ENCODE peak calls at places on chromosome 5, in eight cellular contexts. B is suprapubic skin, Y is transverse colon, V is stomach, H is A549, L is HepG2, Q is SK-N-SH, I is sigmoid colon. W is an unnamed sample.

GRCh38 chr5:36944024-36944423 is 67.5 kb downstream of the NIPBL start:
- DNase-seq in B (no peak), Q (no peak), Y (no peak), H (no peak), V (no peak), L (no peak), I (no peak), W (no peak)

GRCh38 chr5:56279979-56280378 is 46.8 kb upstream of the ANKRD55 start:
- DNase-seq in V (no peak), L (peak; percentile 80), I (no peak), H (peak; percentile 53), B (no peak), Q (no peak), Y (no peak), W (no peak)

GRCh38 chr5:112793201-112793600 is 55.5 kb downstream of the APC start:
- DNase-seq in B (no peak), L (no peak), Y (no peak), Q (no peak), H (no peak), I (no peak), V (no peak), W (no peak)

GRCh38 chr5:149779071-149779470 is 49.0 kb downstream of the PPARGC1B start:
- DNase-seq in H (no peak), I (no peak), Q (no peak), Y (no peak), L (no peak), B (no peak), V (no peak), W (no peak)

GRCh38 chr5:28014779-28015178 is 976.4 kb upstream of the CDH9 start:
- DNase-seq in B (no peak), V (no peak), L (peak; percentile 48), I (no peak), H (peak; percentile 47), Q (peak; percentile 1), Y (no peak), W (no peak)

GRCh38 chr5:73640861-73641320 is 14.9 kb downstream of the ARHGEF28 start:
- DNase-seq in H (no peak), B (no peak), L (no peak), V (no peak), Q (no peak), I (no peak), Y (no peak), W (no peak)

GRCh38 chr5:31464081-31464480 is 67.8 kb downstream of the DROSHA start:
- DNase-seq in Y (no peak), Q (no peak), H (no peak), B (no peak), V (no peak), I (no peak), L (no peak), W (no peak)

GRCh38 chr5:151298063-151298462 is 5.5 kb downstream of the SLC36A3 start:
- DNase-seq in Y (no peak), L (peak; percentile 68), B (no peak), I (no peak), V (no peak), Q (peak; percentile 56), H (peak; percentile 72), W (no peak)

GRCh38 chr5:44797723-44798122 is 11.0 kb upstream of the MRPS30 start:
- DNase-seq in Q (no peak), V (no peak), Y (no peak), B (no peak), H (no peak), I (no peak), L (no peak), W (no peak)

GRCh38 chr5:127031147-127031862 is 947 bp upstream of the MARCHF3 start:
- DNase-seq in V (peak; percentile 29), B (no peak), Y (no peak), L (no peak), H (peak; percentile 5), I (no peak), Q (no peak), W (no peak)

GRCh38 chr5:59079622-59080620 is 497.0 kb downstream of the RAB3C start:
- DNase-seq in Y (no peak), I (peak; percentile 73), L (peak; percentile 34), V (no peak), B (no peak), Q (no peak), H (peak; percentile 86), W (no peak)

GRCh38 chr5:14762568-14763216 is 98.2 kb downstream of the OTULIN start:
- DNase-seq in I (no peak), L (no peak), B (no peak), Y (no peak), V (no peak), Q (no peak), H (no peak), W (no peak)

GRCh38 chr5:62934319-62934718 is 355.7 kb downstream of the LRRC70 start:
- DNase-seq in I (no peak), B (no peak), V (no peak), H (no peak), L (no peak), Q (no peak), Y (no peak), W (no peak)

GRCh38 chr5:168552146-168552545 is 23.0 kb downstream of the FBLL1 start:
- DNase-seq in I (no peak), H (no peak), Q (no peak), V (no peak), B (no peak), L (no peak), Y (no peak), W (no peak)

GRCh38 chr5:148969291-148969690 is 93.6 kb downstream of the SH3TC2 start:
- DNase-seq in H (no peak), B (no peak), Q (no peak), L (no peak), V (no peak), I (no peak), Y (no peak), W (no peak)

GRCh38 chr5:78638423-78638822 is 10.1 kb downstream of the LHFPL2 start:
- DNase-seq in Q (peak; percentile 64), B (peak; percentile 81), Y (peak; percentile 52), I (peak; percentile 77), H (peak; percentile 84), V (peak; percentile 75), L (peak; percentile 56), W (peak; percentile 57)

GRCh38 chr5:36521838-36522745 is 84.3 kb upstream of the SLC1A3 start:
- DNase-seq in Q (no peak), H (no peak), I (no peak), Y (no peak), B (no peak), L (no peak), V (no peak), W (no peak)

GRCh38 chr5:151164687-151165392 is 7.3 kb upstream of the ANXA6 start:
- DNase-seq in Q (peak; percentile 76), B (peak; percentile 86), Y (peak; percentile 85), L (peak; percentile 69), H (peak; percentile 77), V (peak; percentile 82), I (peak; percentile 91), W (peak; percentile 69)

DNA sequence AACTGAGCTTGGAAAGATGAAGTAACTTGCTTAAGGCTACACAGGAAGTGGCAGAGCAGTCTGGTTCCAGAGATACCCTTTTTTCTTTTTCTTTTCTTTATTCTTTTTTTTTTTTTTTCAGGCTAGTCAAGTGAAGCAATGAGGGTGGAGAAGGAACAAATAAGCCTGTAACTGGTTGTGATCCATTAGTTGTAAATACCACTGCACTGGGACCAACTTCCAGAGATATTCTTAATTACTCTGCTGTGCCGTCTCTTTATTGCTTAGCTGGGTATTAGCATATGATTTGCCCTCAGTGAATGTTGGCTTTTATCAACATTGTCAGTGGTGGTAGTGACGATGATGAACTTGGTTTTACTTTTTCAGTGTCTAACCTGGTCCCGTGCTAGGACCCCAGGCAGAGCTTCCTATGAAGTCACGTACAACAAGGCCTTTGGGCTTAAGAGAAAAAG is 26.7 kb downstream of the LNPEP start:
- DNase-seq in I (no peak), B (no peak), Y (no peak), V (no peak), H (no peak), L (no peak), Q (no peak), W (no peak)
- TF ChIP-seq EP300 in I (no peak), B (no peak), Y (no peak), V (no peak), H (no peak), L (no peak), Q (no peak), W (no peak)

DNA sequence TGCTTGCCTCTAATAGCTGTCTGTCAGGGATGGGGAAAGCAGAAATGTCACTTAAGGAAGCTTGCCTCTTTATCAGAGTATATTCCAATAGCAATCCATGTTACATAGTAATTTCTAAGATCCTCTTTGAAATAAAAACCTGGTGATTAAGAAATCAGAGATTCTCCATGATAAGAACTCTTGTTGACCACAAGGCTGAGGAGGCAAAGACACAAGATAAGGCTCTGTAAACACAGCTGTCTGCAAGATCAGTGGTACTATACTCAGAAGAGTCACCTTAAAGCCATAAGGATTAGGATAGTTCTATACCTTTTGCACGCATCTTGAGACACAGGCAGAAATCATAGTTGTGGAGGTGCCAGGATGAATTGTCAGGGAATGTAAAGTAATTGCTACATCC is 40.3 kb downstream of the HEXB start:
- DNase-seq in B (no peak), H (no peak), Y (no peak), Q (no peak), V (no peak), L (no peak), I (no peak), W (no peak)
- TF ChIP-seq EP300 in B (no peak), H (no peak), Y (no peak), Q (no peak), V (no peak), L (no peak), I (no peak), W (no peak)

GRCh38 chr5:178994580-178995340 is at the start of gene GRM6:
- DNase-seq in Y (no peak), V (no peak), L (no peak), H (no peak), B (no peak), I (no peak), Q (peak; percentile 61), W (no peak)
- TF ChIP-seq EP300 in Y (no peak), V (no peak), L (no peak), H (no peak), B (no peak), I (no peak), Q (no peak), W (no peak)

DNA sequence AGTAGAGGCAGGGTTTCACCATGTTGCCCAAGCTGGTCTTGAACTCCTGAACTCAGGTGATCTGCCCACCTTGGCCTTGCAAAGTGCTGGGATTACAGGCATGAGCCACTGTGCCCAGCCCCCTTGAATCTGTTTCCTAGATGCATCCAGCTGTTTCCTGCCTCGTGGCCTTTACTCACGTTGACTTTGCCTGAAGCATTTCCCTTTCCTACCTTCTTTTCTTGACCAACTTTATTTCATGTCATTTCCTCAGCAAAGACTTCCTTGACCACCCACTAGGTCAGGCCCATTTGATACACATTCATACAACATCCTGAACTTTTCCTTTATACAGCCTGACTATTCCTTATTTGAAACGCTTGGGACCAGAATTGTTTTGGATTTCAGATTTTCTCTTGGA is 51.0 kb downstream of the DOCK2 start:
- DNase-seq in I (no peak), V (no peak), B (no peak), Q (no peak), H (no peak), Y (no peak), L (no peak), W (no peak)
- TF ChIP-seq EP300 in I (no peak), V (no peak), B (no peak), Q (no peak), H (no peak), Y (no peak), L (no peak), W (no peak)

DNA sequence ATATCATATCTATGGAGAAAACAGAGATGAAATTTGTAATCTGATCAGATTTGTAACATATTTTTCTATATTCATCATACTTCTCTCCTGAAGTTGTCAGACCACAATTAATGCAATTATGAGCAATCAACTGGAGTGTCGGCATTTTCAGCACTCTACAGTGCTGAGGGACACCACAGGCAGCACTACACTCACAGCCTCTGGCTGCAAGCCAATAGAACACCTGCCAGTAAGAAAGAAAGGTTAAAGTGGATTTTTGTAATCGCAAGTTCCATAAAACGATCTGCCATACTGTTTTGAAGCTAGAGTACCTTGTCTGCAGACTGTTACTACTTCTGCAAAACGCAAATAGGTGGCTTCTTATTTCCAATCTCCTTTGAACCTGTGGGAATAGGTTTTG is 147.6 kb downstream of the ADAMTS6 start:
- DNase-seq in B (no peak), Y (peak; percentile 16), L (no peak), H (no peak), V (peak; percentile 29), Q (no peak), I (no peak), W (no peak)
- TF ChIP-seq EP300 in B (no peak), Y (no peak), L (no peak), H (no peak), V (no peak), Q (no peak), I (no peak), W (no peak)

W was measured in ovary.